ENCODE peak calls at places on chromosomes 5 and 9, in four cellular contexts. F is WTC11, Q is HepG2, C is K562. X is an unnamed sample.

GRCh38 chr9:86217076-86217475 is 42.4 kb downstream of the C9orf153 start:
- DNase-seq in F (no peak), Q (no peak), C (no peak), X (no peak)

GRCh38 chr5:113171520-113171919 is 194.9 kb downstream of the DCP2 start:
- DNase-seq in F (no peak), Q (no peak), C (no peak), X (no peak)

GRCh38 chr5:116663081-116663480 is 88.5 kb upstream of the SEMA6A start:
- DNase-seq in F (no peak), Q (no peak), C (no peak), X (no peak)

GRCh38 chr5:158287643-158288228 is 428.8 kb upstream of the CLINT1 start:
- DNase-seq in F (no peak), Q (no peak), C (no peak), X (no peak)

GRCh38 chr9:38046669-38047300 is 22.2 kb downstream of the SHB start:
- DNase-seq in F (no peak), Q (peak; percentile 78), C (no peak), X (no peak)

GRCh38 chr5:16593630-16594029 is 23.2 kb downstream of the RETREG1 start:
- DNase-seq in F (no peak), Q (no peak), C (no peak), X (no peak)

GRCh38 chr5:4005335-4005734 is 409.7 kb downstream of the IRX1 start:
- DNase-seq in F (peak; percentile 22), Q (no peak), C (no peak), X (no peak)

GRCh38 chr5:74095871-74096270 is 469.9 kb downstream of the ARHGEF28 start:
- DNase-seq in F (no peak), Q (no peak), C (no peak), X (no peak)

GRCh38 chr5:69134126-69134525 is 32.8 kb upstream of the CCNB1 start:
- DNase-seq in F (no peak), Q (no peak), C (no peak), X (no peak)

GRCh38 chr9:113624721-113625120 is 161.2 kb downstream of the RGS3 start:
- DNase-seq in F (no peak), Q (no peak), C (no peak), X (no peak)

GRCh38 chr5:170491479-170491878 is 12.3 kb upstream of the KCNIP1 start:
- DNase-seq in F (no peak), Q (no peak), C (no peak), X (no peak)

GRCh38 chr5:16889203-16889971 is 46.7 kb downstream of the MYO10 start:
- DNase-seq in F (no peak), Q (no peak), C (no peak), X (no peak)

GRCh38 chr5:140240987-140241706 is 61.8 kb downstream of the PFDN1 start:
- DNase-seq in F (peak; percentile 79), Q (peak; percentile 79), C (peak; percentile 45), X (no peak)
- TF ChIP-seq NR2C2 in F (no peak), Q (no peak), C (no peak), X (no peak)

DNA sequence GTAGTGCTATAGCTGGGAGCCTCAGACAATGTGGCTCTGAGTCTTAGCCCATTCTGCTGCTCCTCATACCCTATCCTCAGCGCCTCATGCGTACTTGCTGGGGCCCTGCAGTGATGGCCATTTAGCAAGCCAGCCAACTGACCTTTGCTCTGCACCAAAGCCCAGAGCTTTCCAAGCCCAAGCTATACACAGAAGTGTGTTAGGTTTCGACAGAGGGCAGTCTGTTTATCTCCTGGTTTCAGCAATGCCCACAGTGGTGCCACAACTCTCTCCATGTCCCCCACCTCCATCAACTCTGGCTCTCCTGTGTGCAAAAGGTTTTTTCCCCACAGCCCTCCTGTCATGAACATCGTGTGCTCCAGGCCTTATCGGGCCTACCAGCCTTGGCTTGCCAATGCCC is 16.9 kb downstream of the GNG10 start:
- DNase-seq in F (no peak), Q (peak; percentile 74), C (no peak), X (no peak)
- TF ChIP-seq NR2C2 in F (no peak), Q (no peak), C (no peak), X (no peak)

GRCh38 chr5:14153932-14154646 is 10.9 kb downstream of the TRIO start:
- DNase-seq in F (peak; percentile 38), Q (no peak), C (no peak), X (no peak)
- TF ChIP-seq NR2C2 in F (no peak), Q (no peak), C (no peak), X (no peak)

GRCh38 chr5:59709833-59710232 is 183.7 kb downstream of the PDE4D start:
- DNase-seq in F (no peak), Q (no peak), C (no peak), X (no peak)
- TF ChIP-seq NR2C2 in F (no peak), Q (no peak), C (no peak), X (no peak)

DNA sequence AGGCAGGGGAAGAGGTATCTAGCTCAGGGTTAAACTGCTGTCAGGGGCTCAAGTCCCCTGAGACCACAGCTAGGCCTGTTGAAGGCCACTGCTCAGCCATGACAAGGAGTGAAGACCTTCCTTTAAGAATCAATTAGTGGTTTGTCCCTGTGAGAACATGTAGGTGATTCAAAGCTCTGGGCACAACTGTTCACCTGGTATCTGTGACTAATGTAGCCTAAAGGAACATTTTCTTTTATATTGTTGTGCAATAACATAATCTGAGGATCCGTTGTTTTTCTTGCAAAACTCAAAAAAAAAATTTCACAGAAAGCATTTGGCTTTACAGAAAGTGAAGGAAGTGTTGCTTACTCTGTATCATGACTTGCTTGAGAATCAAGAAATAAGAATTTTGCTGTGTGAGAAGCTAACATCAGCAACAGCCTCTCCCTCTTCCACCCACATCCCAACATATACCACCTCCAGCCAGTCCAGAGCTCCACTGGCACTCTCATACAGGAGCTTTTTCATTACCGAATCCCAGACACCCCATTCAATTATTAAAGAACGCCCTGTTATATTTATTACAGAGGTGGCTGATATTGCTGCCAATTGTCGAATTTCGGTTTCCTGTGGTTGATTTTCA is 807.0 kb downstream of the TLE4 start:
- DNase-seq in F (no peak), Q (no peak), C (no peak), X (no peak)
- TF ChIP-seq NR2C2 in F (no peak), Q (no peak), C (no peak), X (no peak)

DNA sequence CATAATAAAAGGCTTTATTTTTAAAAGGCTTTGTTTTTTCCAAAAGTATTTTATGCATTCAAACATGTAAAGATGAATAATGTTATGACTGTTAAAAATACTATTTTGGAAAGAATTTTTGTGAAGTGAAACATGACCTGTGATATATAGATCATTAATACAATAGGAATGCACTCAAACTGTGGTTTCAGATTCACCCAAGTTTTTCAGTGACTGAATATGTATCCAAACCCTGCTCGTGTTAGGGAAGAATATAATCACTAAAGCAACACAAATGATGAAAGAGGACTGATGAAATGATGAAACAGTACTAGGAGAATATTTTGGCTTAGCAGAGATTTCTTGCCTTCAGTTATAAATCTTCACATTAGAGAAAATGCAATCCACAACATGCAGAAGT is 278.0 kb downstream of the ADAMTS6 start:
- DNase-seq in F (no peak), Q (no peak), C (no peak), X (no peak)
- TF ChIP-seq NR2C2 in F (no peak), Q (no peak), C (no peak), X (no peak)

GRCh38 chr9:90162819-90163218 is 479.8 kb downstream of the DIRAS2 start:
- DNase-seq in F (no peak), Q (no peak), C (no peak), X (no peak)

GRCh38 chr9:90167920-90168319 is 474.7 kb downstream of the DIRAS2 start:
- DNase-seq in F (no peak), Q (no peak), C (no peak), X (no peak)

GRCh38 chr9:90162326-90162725 is 480.3 kb downstream of the DIRAS2 start:
- DNase-seq in F (no peak), Q (no peak), C (no peak), X (no peak)

GRCh38 chr9:90169490-90169889 is 473.1 kb downstream of the DIRAS2 start:
- DNase-seq in F (no peak), Q (peak; percentile 74), C (no peak), X (no peak)

GRCh38 chr9:90165281-90165680 is 477.3 kb downstream of the DIRAS2 start:
- DNase-seq in F (no peak), Q (no peak), C (no peak), X (no peak)
- TF ChIP-seq NR2C2 in F (no peak), Q (no peak), C (no peak), X (no peak)

GRCh38 chr5:142817961-142818431 is 47.8 kb downstream of the ARHGAP26 start:
- DNase-seq in F (no peak), Q (no peak), C (no peak), X (no peak)

GRCh38 chr5:142819292-142819691 is 49.1 kb downstream of the ARHGAP26 start:
- DNase-seq in F (no peak), Q (no peak), C (no peak), X (no peak)

GRCh38 chr5:142820447-142820846 is 50.3 kb downstream of the ARHGAP26 start:
- DNase-seq in F (no peak), Q (peak; percentile 83), C (no peak), X (no peak)

GRCh38 chr5:142821027-142821732 is 51.0 kb downstream of the ARHGAP26 start:
- DNase-seq in F (no peak), Q (no peak), C (no peak), X (no peak)

GRCh38 chr5:142819816-142820215 is 49.6 kb downstream of the ARHGAP26 start:
- DNase-seq in F (no peak), Q (no peak), C (no peak), X (no peak)
- TF ChIP-seq NR2C2 in F (no peak), Q (no peak), C (no peak), X (no peak)

X was measured in GM12878.